ENCODE peak calls at places on chromosomes 3 and 15, in ten cellular contexts. H, E, N, B, U, V, G, C, T and X are unnamed samples.

GRCh38 chr15:55403531-55403930 is 4.6 kb downstream of the CCPG1 start:
- DNase-seq in H (no peak), E (no peak), N (no peak), B (no peak), U (no peak), V (peak; percentile 6), G (no peak), C (no peak), T (no peak), X (no peak)

GRCh38 chr3:151538706-151539403 is 78.0 kb upstream of the IGSF10 start:
- DNase-seq in H (no peak), E (peak; percentile 63), N (peak; percentile 25), B (no peak), U (no peak), V (no peak), G (no peak), C (peak; percentile 26), T (no peak), X (no peak)

GRCh38 chr3:51891242-51892039 is 11.7 kb downstream of the IQCF1 start:
- DNase-seq in H (no peak), E (no peak), N (no peak), B (no peak), U (no peak), V (no peak), G (no peak), C (no peak), T (no peak), X (no peak)

GRCh38 chr3:65676592-65676991 is 362.1 kb downstream of the MAGI1 start:
- DNase-seq in H (no peak), E (no peak), N (no peak), B (no peak), U (no peak), V (no peak), G (no peak), C (no peak), T (no peak), X (no peak)

GRCh38 chr3:111588527-111588926 is 6.6 kb downstream of the ZBED2 start:
- DNase-seq in H (no peak), E (peak; percentile 24), N (no peak), B (no peak), U (no peak), V (no peak), G (no peak), C (no peak), T (no peak), X (no peak)

GRCh38 chr15:90143176-90143655 is 40.9 kb upstream of the IDH2 start:
- DNase-seq in H (peak; percentile 77), E (peak; percentile 12), N (peak; percentile 98), B (no peak), U (peak; percentile 80), V (peak; percentile 54), G (peak; percentile 71), C (no peak), T (no peak), X (no peak)

GRCh38 chr15:61449306-61449705 is 220.2 kb upstream of the RORA start:
- DNase-seq in H (no peak), E (no peak), N (peak; percentile 36), B (no peak), U (no peak), V (no peak), G (no peak), C (no peak), T (no peak), X (no peak)

GRCh38 chr3:33833408-33834116 is 35.1 kb downstream of the PDCD6IP start:
- DNase-seq in H (no peak), E (no peak), N (no peak), B (no peak), U (no peak), V (no peak), G (no peak), C (no peak), T (no peak), X (no peak)